ENCODE peak calls at places on chromosome 9, in seven cellular contexts. Y is activated naive CD8-positive, alpha-beta T cell treated with anti-CD3 and anti-CD28 coated beads, Interleukin-2, amount 50 U/mL, for 24 hours; H is MG63; X is AG08396; U is prostate gland; Z is activated T-cell treated with anti-CD3 and anti-CD28 coated beads for 24 hours; O is iris pigment epithelial cell. A is an unnamed sample.
A peak's percentile ranks its signal among the peaks of the same experiment; 100 is the strongest.

GRCh38 chr9:81971727-81972126 is 16.8 kb upstream of the SPATA31D1 start:
- DNase-seq in H (no peak), Z (no peak), Y (no peak), O (no peak), X (no peak), U (no peak), A (no peak)

GRCh38 chr9:85727500-85727899 is 14.3 kb downstream of the AGTPBP1 start:
- DNase-seq in Z (no peak), O (no peak), U (no peak), H (no peak), X (no peak), Y (no peak), A (no peak)

GRCh38 chr9:112029921-112030444 is 133.4 kb downstream of the UGCG start:
- DNase-seq in Y (no peak), U (no peak), X (no peak), O (peak; percentile 89), Z (no peak), H (peak; percentile 30), A (peak; percentile 96)

GRCh38 chr9:3986060-3986459 is 313.8 kb downstream of the GLIS3 start:
- DNase-seq in H (no peak), Y (no peak), Z (no peak), X (no peak), U (no peak), O (no peak), A (no peak)

GRCh38 chr9:123642291-123643278 is 286.6 kb downstream of the CRB2 start:
- DNase-seq in X (no peak), Y (no peak), O (peak; percentile 68), H (no peak), U (peak; percentile 26), Z (no peak), A (no peak)

GRCh38 chr9:133944746-133945135 is 47.4 kb downstream of the VAV2 start:
- DNase-seq in Y (no peak), U (peak; percentile 33), H (peak; percentile 95), Z (no peak), X (no peak), O (peak; percentile 92), A (no peak)

GRCh38 chr9:116860509-116861120 is 173.5 kb downstream of the TRIM32 start:
- DNase-seq in X (peak; percentile 79), O (peak; percentile 60), H (peak; percentile 71), U (peak; percentile 46), Z (peak; percentile 0), Y (peak; percentile 16), A (peak; percentile 70)

GRCh38 chr9:25519286-25519685 is 159.0 kb downstream of the TUSC1 start:
- DNase-seq in O (no peak), X (no peak), Z (no peak), U (no peak), H (no peak), Y (no peak), A (no peak)

GRCh38 chr9:127497656-127498290 is 46.5 kb downstream of the LRSAM1 start:
- DNase-seq in X (no peak), O (no peak), U (no peak), Y (no peak), H (no peak), Z (no peak), A (no peak)

GRCh38 chr9:125644819-125645507 is 62.0 kb downstream of the MAPKAP1 start:
- DNase-seq in U (no peak), X (no peak), Y (no peak), H (no peak), Z (no peak), O (no peak), A (no peak)

GRCh38 chr9:134585021-134585561 is 56.5 kb upstream of the COL5A1 start:
- DNase-seq in H (no peak), U (no peak), Y (no peak), Z (no peak), O (no peak), X (no peak), A (no peak)

GRCh38 chr9:128150594-128151342 is 1.5 kb downstream of the LCN2 start:
- DNase-seq in O (no peak), H (no peak), Z (no peak), X (no peak), U (no peak), Y (peak; percentile 21), A (no peak)

GRCh38 chr9:130042406-130042930 is 521 bp downstream of the FNBP1 start:
- DNase-seq in U (no peak), Z (no peak), O (no peak), Y (no peak), H (peak; percentile 30), X (peak; percentile 61), A (no peak)

GRCh38 chr9:112002847-112003457 is 106.3 kb downstream of the UGCG start:
- DNase-seq in H (peak; percentile 80), O (peak; percentile 93), X (no peak), Z (no peak), U (no peak), Y (no peak), A (no peak)

GRCh38 chr9:136403538-136403914 is 3.6 kb upstream of the SNAPC4 start:
- DNase-seq in X (no peak), O (no peak), H (no peak), Z (peak; percentile 71), U (no peak), Y (peak; percentile 74), A (no peak)

GRCh38 chr9:107190031-107190935 is 92.8 kb upstream of the RAD23B start:
- DNase-seq in X (no peak), Y (no peak), H (no peak), O (peak; percentile 71), U (no peak), Z (no peak), A (peak; percentile 47)

GRCh38 chr9:70411141-70411929 is 3.1 kb downstream of the KLF9 start:
- DNase-seq in Z (peak; percentile 52), Y (peak; percentile 64), H (peak; percentile 59), X (peak; percentile 68), O (peak; percentile 71), U (peak; percentile 61), A (peak; percentile 29)

GRCh38 chr9:32581512-32582143 is 8.7 kb upstream of the NDUFB6 start:
- DNase-seq in Z (no peak), Y (peak; percentile 12), X (peak; percentile 39), U (no peak), H (no peak), O (peak; percentile 72), A (peak; percentile 69)

GRCh38 chr9:131299948-131300347 is 10.4 kb downstream of the PLPP7 start:
- DNase-seq in X (no peak), H (no peak), U (no peak), Y (no peak), O (no peak), Z (no peak), A (no peak)

GRCh38 chr9:91734371-91734981 is 215.6 kb downstream of the ROR2 start:
- DNase-seq in Y (peak; percentile 75), H (peak; percentile 56), Z (peak; percentile 32), X (peak; percentile 87), U (peak; percentile 67), O (peak; percentile 50), A (no peak)

GRCh38 chr9:95148121-95148520 is 169.4 kb downstream of the FANCC start:
- DNase-seq in H (no peak), Y (no peak), X (no peak), O (no peak), U (no peak), Z (no peak), A (no peak)

GRCh38 chr9:80437825-80438224 is 866.1 kb downstream of the TLE4 start:
- DNase-seq in H (no peak), O (no peak), Y (no peak), X (no peak), U (no peak), Z (no peak), A (no peak)